ENCODE peak calls at places on chromosomes 13 and 19, in four cellular contexts. One of them, this sample, is unnamed.

GRCh38 chr19:15595069-15595468 is 19.9 kb upstream of the CYP4F8 start:
- DNase-seq in AG08396: no peak
- DNase-seq in stimulated activated CD8-positive, alpha-beta memory T cell treated with anti-CD3 and anti-CD28 coated beads, Interleukin-7, amount 100 ng/mL, for 1 hour: no peak
- DNase-seq in ureter: no peak
- DNase-seq in this sample: peak

GRCh38 chr13:109345433-109345941 is 440.9 kb downstream of the IRS2 start:
- DNase-seq in AG08396: peak
- DNase-seq in ureter: no peak
- DNase-seq in stimulated activated CD8-positive, alpha-beta memory T cell treated with anti-CD3 and anti-CD28 coated beads, Interleukin-7, amount 100 ng/mL, for 1 hour: no peak
- DNase-seq in this sample: no peak

GRCh38 chr19:19447536-19448237 is 42.2 kb downstream of the GATAD2A start:
- DNase-seq in ureter: no peak
- DNase-seq in stimulated activated CD8-positive, alpha-beta memory T cell treated with anti-CD3 and anti-CD28 coated beads, Interleukin-7, amount 100 ng/mL, for 1 hour: no peak
- DNase-seq in AG08396: no peak
- DNase-seq in this sample: no peak

GRCh38 chr13:21548577-21548976 is 55.4 kb downstream of the MICU2 start:
- DNase-seq in AG08396: no peak
- DNase-seq in stimulated activated CD8-positive, alpha-beta memory T cell treated with anti-CD3 and anti-CD28 coated beads, Interleukin-7, amount 100 ng/mL, for 1 hour: no peak
- DNase-seq in ureter: no peak
- DNase-seq in this sample: no peak

GRCh38 chr13:42876810-42877550 is 95.6 kb downstream of the FAM216B start:
- DNase-seq in stimulated activated CD8-positive, alpha-beta memory T cell treated with anti-CD3 and anti-CD28 coated beads, Interleukin-7, amount 100 ng/mL, for 1 hour: no peak
- DNase-seq in AG08396: no peak
- DNase-seq in ureter: no peak
- DNase-seq in this sample: no peak

GRCh38 chr13:81295177-81295576 is 954.3 kb upstream of the SPRY2 start:
- DNase-seq in AG08396: no peak
- DNase-seq in stimulated activated CD8-positive, alpha-beta memory T cell treated with anti-CD3 and anti-CD28 coated beads, Interleukin-7, amount 100 ng/mL, for 1 hour: no peak
- DNase-seq in ureter: no peak
- DNase-seq in this sample: no peak

GRCh38 chr19:18719541-18719940 is 36.1 kb downstream of the CRTC1 start:
- DNase-seq in ureter: no peak
- DNase-seq in AG08396: no peak
- DNase-seq in stimulated activated CD8-positive, alpha-beta memory T cell treated with anti-CD3 and anti-CD28 coated beads, Interleukin-7, amount 100 ng/mL, for 1 hour: no peak
- DNase-seq in this sample: no peak

GRCh38 chr13:94824601-94825000 is 112.3 kb upstream of the SOX21 start:
- DNase-seq in AG08396: no peak
- DNase-seq in ureter: no peak
- DNase-seq in stimulated activated CD8-positive, alpha-beta memory T cell treated with anti-CD3 and anti-CD28 coated beads, Interleukin-7, amount 100 ng/mL, for 1 hour: no peak
- DNase-seq in this sample: no peak

This sample was measured in coronary artery.